ENCODE peak calls at places on chromosomes 2 and 18, in five cellular contexts. One of them, this sample, is unnamed.
A peak's percentile ranks its signal among the peaks of the same experiment; 100 is the strongest.

GRCh38 chr18:76450912-76451421 is 44.1 kb downstream of the ZNF516 start:
- DNase-seq in SK-N-SH: peak; percentile 91
- DNase-seq in pancreas: no peak
- DNase-seq in LHCN-M2: peak; percentile 73
- DNase-seq in NCI-H1092: peak; percentile 23
- DNase-seq in this sample: peak; percentile 41

GRCh38 chr2:149119358-149119757 is 80.9 kb downstream of the LYPD6B start:
- DNase-seq in SK-N-SH: no peak
- DNase-seq in pancreas: no peak
- DNase-seq in LHCN-M2: no peak
- DNase-seq in NCI-H1092: no peak
- DNase-seq in this sample: no peak

GRCh38 chr2:52500561-52500960 is 1267.0 kb upstream of the CHAC2 start:
- DNase-seq in SK-N-SH: no peak
- DNase-seq in pancreas: no peak
- DNase-seq in LHCN-M2: no peak
- DNase-seq in NCI-H1092: no peak
- DNase-seq in this sample: no peak

GRCh38 chr18:78512080-78512601 is 467.5 kb upstream of the SALL3 start:
- DNase-seq in SK-N-SH: no peak
- DNase-seq in pancreas: no peak
- DNase-seq in LHCN-M2: no peak
- DNase-seq in NCI-H1092: no peak
- DNase-seq in this sample: no peak

GRCh38 chr2:96869824-96870630 is at the start of gene SEMA4C:
- DNase-seq in SK-N-SH: peak; percentile 86
- DNase-seq in pancreas: peak; percentile 60
- DNase-seq in LHCN-M2: peak; percentile 62
- DNase-seq in NCI-H1092: no peak
- DNase-seq in this sample: peak; percentile 51

GRCh38 chr2:69227717-69228116 is 159.3 kb downstream of the GFPT1 start:
- DNase-seq in SK-N-SH: no peak
- DNase-seq in pancreas: no peak
- DNase-seq in LHCN-M2: no peak
- DNase-seq in NCI-H1092: no peak
- DNase-seq in this sample: no peak

GRCh38 chr2:188813846-188814245 is 160.3 kb upstream of the COL3A1 start:
- DNase-seq in SK-N-SH: no peak
- DNase-seq in pancreas: no peak
- DNase-seq in LHCN-M2: no peak
- DNase-seq in NCI-H1092: no peak
- DNase-seq in this sample: no peak

GRCh38 chr2:54041135-54041534 is 70.3 kb upstream of the PSME4 start:
- DNase-seq in SK-N-SH: no peak
- DNase-seq in pancreas: no peak
- DNase-seq in LHCN-M2: peak; percentile 89
- DNase-seq in NCI-H1092: no peak
- DNase-seq in this sample: no peak

GRCh38 chr2:80326861-80327260 is 22.3 kb upstream of the LRRTM1 start:
- DNase-seq in SK-N-SH: no peak
- DNase-seq in pancreas: no peak
- DNase-seq in LHCN-M2: no peak
- DNase-seq in NCI-H1092: no peak
- DNase-seq in this sample: no peak

GRCh38 chr2:172179045-172179742 is 76.5 kb upstream of the DLX2 start:
- DNase-seq in SK-N-SH: no peak
- DNase-seq in pancreas: no peak
- DNase-seq in LHCN-M2: peak; percentile 19
- DNase-seq in NCI-H1092: no peak
- DNase-seq in this sample: no peak

GRCh38 chr18:9933865-9934264 is 20.0 kb downstream of the VAPA start:
- DNase-seq in SK-N-SH: no peak
- DNase-seq in pancreas: no peak
- DNase-seq in LHCN-M2: no peak
- DNase-seq in NCI-H1092: no peak
- DNase-seq in this sample: no peak

GRCh38 chr2:124708661-124709060 is 683.6 kb downstream of the CNTNAP5 start:
- DNase-seq in SK-N-SH: no peak
- DNase-seq in pancreas: no peak
- DNase-seq in LHCN-M2: no peak
- DNase-seq in NCI-H1092: no peak
- DNase-seq in this sample: no peak

GRCh38 chr2:25697559-25698341 is 24.4 kb upstream of the DTNB start:
- DNase-seq in SK-N-SH: no peak
- DNase-seq in pancreas: no peak
- DNase-seq in LHCN-M2: peak; percentile 17
- DNase-seq in NCI-H1092: no peak
- DNase-seq in this sample: peak; percentile 77

GRCh38 chr2:216004408-216005283 is 8.7 kb downstream of the MREG start:
- DNase-seq in SK-N-SH: no peak
- DNase-seq in pancreas: no peak
- DNase-seq in LHCN-M2: no peak
- DNase-seq in NCI-H1092: no peak
- DNase-seq in this sample: no peak

GRCh38 chr2:216473187-216473586 is 25.5 kb upstream of the RPL37A start:
- DNase-seq in SK-N-SH: no peak
- DNase-seq in pancreas: no peak
- DNase-seq in LHCN-M2: no peak
- DNase-seq in NCI-H1092: no peak
- DNase-seq in this sample: no peak

GRCh38 chr18:8705280-8705940 is at the start of gene MTCL1:
- DNase-seq in SK-N-SH: peak; percentile 89
- DNase-seq in pancreas: peak; percentile 31
- DNase-seq in LHCN-M2: peak; percentile 57
- DNase-seq in NCI-H1092: peak; percentile 35
- DNase-seq in this sample: peak; percentile 44

GRCh38 chr2:241489733-241490443 is 18.5 kb downstream of the STK25 start:
- DNase-seq in SK-N-SH: no peak
- DNase-seq in pancreas: no peak
- DNase-seq in LHCN-M2: no peak
- DNase-seq in NCI-H1092: no peak
- DNase-seq in this sample: no peak

This sample was measured in SJCRH30.